ENCODE peak calls at places on chromosomes 16 and 17, in seven cellular contexts. L is astrocyte of the spinal cord, T is AG10803, F is esophagus squamous epithelium, P is hepatocyte, H is sigmoid colon, R is NB4. G is an unnamed sample.

GRCh38 chr16:50747206-50747956 is 5.5 kb downstream of the CYLD start:
- DNase-seq in L (no peak), T (no peak), F (no peak), P (no peak), H (no peak), R (peak; percentile 82), G (peak; percentile 12)

GRCh38 chr17:76402711-76403110 is 18.3 kb downstream of the SPHK1 start:
- DNase-seq in L (no peak), T (no peak), F (no peak), P (no peak), H (no peak), R (no peak), G (no peak)

GRCh38 chr17:73840829-73841228 is 196.6 kb upstream of the SDK2 start:
- DNase-seq in L (no peak), T (no peak), F (no peak), P (no peak), H (no peak), R (no peak), G (no peak)

GRCh38 chr17:74646231-74646630 is 22.7 kb upstream of the CD300E start:
- DNase-seq in L (no peak), T (no peak), F (no peak), P (no peak), H (no peak), R (peak; percentile 69), G (peak; percentile 46)

GRCh38 chr16:59021751-59022150 is 287.6 kb upstream of the GOT2 start:
- DNase-seq in L (peak; percentile 1), T (peak; percentile 15), F (no peak), P (no peak), H (no peak), R (no peak), G (no peak)

GRCh38 chr16:143456-143855 is 5.0 kb upstream of the NPRL3 start:
- DNase-seq in L (no peak), T (peak; percentile 18), F (no peak), P (no peak), H (no peak), R (no peak), G (no peak)

GRCh38 chr17:45370949-45371413 is 54.2 kb upstream of the MAP3K14 start:
- DNase-seq in L (no peak), T (no peak), F (no peak), P (no peak), H (peak; percentile 6), R (peak; percentile 49), G (peak; percentile 35)

GRCh38 chr17:16516594-16517018 is 24.6 kb upstream of the LRRC75A start:
- DNase-seq in L (peak; percentile 76), T (peak; percentile 44), F (no peak), P (peak; percentile 68), H (no peak), R (peak; percentile 90), G (peak; percentile 68)

GRCh38 chr17:41849251-41849990 is 11.8 kb downstream of the KLHL10 start:
- DNase-seq in L (no peak), T (no peak), F (no peak), P (no peak), H (no peak), R (no peak), G (no peak)

GRCh38 chr17:47176438-47176837 is 12.7 kb downstream of the CDC27 start:
- DNase-seq in L (no peak), T (no peak), F (no peak), P (no peak), H (no peak), R (no peak), G (no peak)

GRCh38 chr16:23524001-23524400 is 13.7 kb upstream of the GGA2 start:
- DNase-seq in L (no peak), T (no peak), F (no peak), P (no peak), H (no peak), R (no peak), G (no peak)

GRCh38 chr17:49013311-49014205 is 16.4 kb downstream of the IGF2BP1 start:
- DNase-seq in L (no peak), T (peak; percentile 34), F (no peak), P (peak; percentile 82), H (no peak), R (no peak), G (peak; percentile 70)

GRCh38 chr16:56551796-56552738 is 12.8 kb upstream of the MT4 start:
- DNase-seq in L (no peak), T (no peak), F (no peak), P (no peak), H (peak; percentile 82), R (peak; percentile 11), G (no peak)

GRCh38 chr16:8882041-8882617 is at the start of gene LITAFD:
- DNase-seq in L (no peak), T (no peak), F (no peak), P (no peak), H (no peak), R (no peak), G (no peak)

GRCh38 chr17:61795546-61795945 is 67.8 kb downstream of the BRIP1 start:
- DNase-seq in L (no peak), T (no peak), F (no peak), P (no peak), H (no peak), R (no peak), G (no peak)

GRCh38 chr17:41534899-41535546 is 6.9 kb upstream of the KRT19 start:
- DNase-seq in L (no peak), T (no peak), F (no peak), P (no peak), H (no peak), R (peak; percentile 11), G (peak; percentile 7)

GRCh38 chr16:58494981-58495860 is 4.7 kb upstream of the NDRG4 start:
- DNase-seq in L (peak; percentile 98), T (peak; percentile 89), F (no peak), P (peak; percentile 92), H (peak; percentile 83), R (peak; percentile 71), G (peak; percentile 92)

GRCh38 chr17:41121742-41122141 is 2.2 kb downstream of the KRTAP4-12 start:
- DNase-seq in L (no peak), T (no peak), F (no peak), P (no peak), H (no peak), R (no peak), G (no peak)

GRCh38 chr16:85579883-85580607 is 33.1 kb upstream of the GSE1 start:
- DNase-seq in L (no peak), T (peak; percentile 36), F (no peak), P (no peak), H (no peak), R (no peak), G (peak; percentile 49)

GRCh38 chr16:72426416-72426815 is 254.5 kb upstream of the PMFBP1 start:
- DNase-seq in L (no peak), T (no peak), F (no peak), P (no peak), H (no peak), R (no peak), G (no peak)

GRCh38 chr16:72427001-72427785 is 255.2 kb upstream of the PMFBP1 start:
- DNase-seq in L (no peak), T (no peak), F (no peak), P (no peak), H (no peak), R (no peak), G (no peak)

GRCh38 chr16:72428611-72429376 is 256.8 kb upstream of the PMFBP1 start:
- DNase-seq in L (peak; percentile 35), T (no peak), F (no peak), P (no peak), H (no peak), R (no peak), G (peak; percentile 41)

GRCh38 chr16:72427786-72428480 is 256.0 kb upstream of the PMFBP1 start:
- DNase-seq in L (no peak), T (no peak), F (no peak), P (no peak), H (no peak), R (no peak), G (no peak)

GRCh38 chr16:72429566-72430160 is 257.7 kb upstream of the PMFBP1 start:
- DNase-seq in L (no peak), T (no peak), F (no peak), P (no peak), H (no peak), R (no peak), G (no peak)
- H3K4me3 ChIP-seq in L (no peak overlapping the region), T (no peak overlapping the region), F (no peak overlapping the region), P (no peak overlapping the region), H (no peak overlapping the region), R (no peak overlapping the region), G (no peak overlapping the region)

GRCh38 chr16:1917665-1918111 is 527 bp downstream of the HS3ST6 start:
- DNase-seq in L (no peak), T (no peak), F (no peak), P (no peak), H (no peak), R (no peak), G (no peak)

GRCh38 chr16:1915732-1916653 is 2.2 kb downstream of the HS3ST6 start:
- DNase-seq in L (no peak), T (no peak), F (no peak), P (no peak), H (no peak), R (no peak), G (no peak)

GRCh38 chr16:1917056-1917664 is 1.1 kb downstream of the HS3ST6 start:
- DNase-seq in L (no peak), T (no peak), F (no peak), P (no peak), H (no peak), R (no peak), G (no peak)

GRCh38 chr16:1914759-1915387 is 3.3 kb downstream of the HS3ST6 start:
- DNase-seq in L (no peak), T (no peak), F (no peak), P (no peak), H (no peak), R (no peak), G (no peak)

DNA sequence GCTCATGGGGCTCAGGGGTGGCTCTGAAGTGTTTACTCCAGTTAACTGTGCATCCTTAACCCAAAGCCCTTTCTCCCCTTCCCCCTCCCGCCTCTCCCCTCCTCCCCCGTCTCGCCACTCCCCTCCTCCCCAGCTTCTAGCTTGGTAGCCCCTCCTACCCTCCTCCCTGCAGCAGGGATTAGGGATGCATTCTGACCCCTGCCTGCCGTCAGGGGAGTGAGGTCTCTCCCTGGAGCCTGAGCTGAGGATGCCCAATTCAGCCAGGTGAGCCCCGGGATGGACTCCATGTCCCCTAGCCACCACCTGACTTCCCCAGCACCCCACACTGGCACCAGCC is 1.6 kb downstream of the HS3ST6 start:
- DNase-seq in L (no peak), T (no peak), F (no peak), P (no peak), H (no peak), R (no peak), G (no peak)
- H3K4me3 ChIP-seq in L (no peak overlapping the region), T (no peak overlapping the region), F (peak overlapping the region; percentile 55), P (no peak overlapping the region), H (no peak overlapping the region), R (no peak overlapping the region), G (no peak overlapping the region)

DNA sequence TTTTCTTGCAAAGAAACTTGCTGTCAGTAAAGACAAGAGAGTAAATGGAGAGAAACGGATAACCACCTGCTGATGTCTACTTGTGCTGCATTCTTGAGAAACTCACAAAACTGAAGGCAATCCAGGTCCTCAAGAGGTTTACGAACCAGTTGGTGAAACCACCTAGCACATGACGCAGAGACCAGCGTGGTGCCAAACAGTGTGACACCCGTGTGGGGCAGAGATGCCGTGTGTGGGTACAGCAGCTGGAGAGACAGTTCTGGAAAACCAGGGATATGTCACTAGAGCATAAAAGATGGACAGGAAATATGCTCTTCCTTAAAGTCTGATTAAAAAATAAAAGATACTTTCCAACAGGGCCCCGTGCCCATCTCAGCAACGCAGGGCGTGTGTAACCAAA is 110.0 kb downstream of the ZFHX3 start:
- DNase-seq in L (no peak), T (no peak), F (no peak), P (no peak), H (peak; percentile 56), R (no peak), G (peak; percentile 84)
- H3K4me3 ChIP-seq in L (no peak overlapping the region), T (no peak overlapping the region), F (no peak overlapping the region), P (no peak overlapping the region), H (no peak overlapping the region), R (no peak overlapping the region), G (no peak overlapping the region)

GRCh38 chr17:31568140-31568938 is 176.9 kb downstream of the RAB11FIP4 start:
- DNase-seq in L (no peak), T (peak; percentile 75), F (no peak), P (no peak), H (peak; percentile 81), R (no peak), G (no peak)
- H3K4me3 ChIP-seq in L (no peak overlapping the region), T (no peak overlapping the region), F (no peak overlapping the region), P (no peak overlapping the region), H (no peak overlapping the region), R (no peak overlapping the region), G (no peak overlapping the region)

G was measured in A673.